ENCODE peak calls at places on chromosomes 6 and 20, in four cellular contexts. K is sciatic nerve, F is Ammon's horn, X is hepatic stellate cell. E is an unnamed sample.

GRCh38 chr20:25486377-25486776 is 78.9 kb downstream of the GINS1 start:
- DNase-seq in K (no peak), F (peak), X (no peak), E (no peak)

GRCh38 chr6:4313044-4313686 is 177.8 kb upstream of the ECI2 start:
- DNase-seq in K (no peak), F (peak), X (peak), E (peak)

GRCh38 chr6:158774734-158775449 is 44.3 kb downstream of the EZR start:
- DNase-seq in K (no peak), F (no peak), X (no peak), E (no peak)

GRCh38 chr20:2000286-2000685 is 6.4 kb upstream of the PDYN start:
- DNase-seq in K (no peak), F (no peak), X (no peak), E (no peak)

GRCh38 chr20:15703171-15703911 is 869.9 kb downstream of the KIF16B start:
- DNase-seq in K (no peak), F (no peak), X (peak), E (no peak)

GRCh38 chr6:154996841-154997311 is 1.8 kb downstream of the TIAM2 start:
- DNase-seq in K (no peak), F (peak), X (no peak), E (no peak)

GRCh38 chr6:168433898-168434297 is 7.1 kb upstream of the SMOC2 start:
- DNase-seq in K (no peak), F (no peak), X (no peak), E (no peak)

GRCh38 chr20:49507741-49508434 is 25.4 kb upstream of the KCNB1 start:
- DNase-seq in K (no peak), F (no peak), X (no peak), E (no peak)

GRCh38 chr6:148760568-148761531 is 14.0 kb downstream of the UST start:
- DNase-seq in K (peak), F (peak), X (peak), E (peak)

GRCh38 chr6:109204511-109204910 is 109.2 kb downstream of the CEP57L1 start:
- DNase-seq in K (no peak), F (no peak), X (no peak), E (no peak)

GRCh38 chr20:48025661-48026060 is 240.4 kb upstream of the SULF2 start:
- DNase-seq in K (no peak), F (no peak), X (no peak), E (no peak)

GRCh38 chr6:143505537-143505936 is 6.0 kb downstream of the FUCA2 start:
- DNase-seq in K (no peak), F (no peak), X (no peak), E (no peak)

GRCh38 chr6:147740326-147740725 is 231.8 kb downstream of the SAMD5 start:
- DNase-seq in K (no peak), F (no peak), X (no peak), E (no peak)

GRCh38 chr20:23749746-23750145 is 989 bp downstream of the CST1 start:
- DNase-seq in K (no peak), F (no peak), X (no peak), E (no peak)